ENCODE peak calls at places on chromosome 2, in ten cellular contexts. E is neural progenitor cell, W is tibial artery, H is IMR-90, K is fibroblast of lung, T is tibial nerve, D is GM06990, U is PC-9, G is fibroblast of mammary gland, F is brain microvascular endothelial cell. I is an unnamed sample.

GRCh38 chr2:97844311-97844859 is 131.0 kb downstream of the ZAP70 start:
- DNase-seq in E (no peak), W (no peak), H (no peak), K (no peak), T (no peak), D (no peak), U (peak; percentile 28), G (no peak), F (no peak), I (no peak)

GRCh38 chr2:209505410-209505809 is 81.6 kb downstream of the MAP2 start:
- DNase-seq in E (no peak), W (no peak), H (no peak), K (no peak), T (no peak), D (no peak), U (no peak), G (no peak), F (no peak), I (no peak)

GRCh38 chr2:204051476-204051875 is 114.9 kb downstream of the ICOS start:
- DNase-seq in E (peak; percentile 21), W (no peak), H (no peak), K (no peak), T (no peak), D (no peak), U (no peak), G (no peak), F (no peak), I (peak; percentile 8)

GRCh38 chr2:225487901-225488416 is 88.4 kb downstream of the NYAP2 start:
- DNase-seq in E (no peak), W (no peak), H (no peak), K (peak; percentile 10), T (no peak), D (no peak), U (no peak), G (no peak), F (no peak), I (no peak)

GRCh38 chr2:121196849-121197155 is 88.2 kb downstream of the TFCP2L1 start:
- DNase-seq in E (no peak), W (no peak), H (no peak), K (no peak), T (no peak), D (no peak), U (no peak), G (no peak), F (no peak), I (no peak)

GRCh38 chr2:98835831-98836385 is 100.1 kb downstream of the CRACDL start:
- DNase-seq in E (no peak), W (no peak), H (no peak), K (no peak), T (no peak), D (no peak), U (no peak), G (no peak), F (no peak), I (no peak)

GRCh38 chr2:2719781-2720180 is 388.7 kb upstream of the MYT1L start:
- DNase-seq in E (no peak), W (no peak), H (no peak), K (no peak), T (no peak), D (no peak), U (no peak), G (no peak), F (no peak), I (no peak)

GRCh38 chr2:170006592-170007327 is 171.2 kb upstream of the MYO3B start:
- DNase-seq in E (no peak), W (no peak), H (peak; percentile 13), K (no peak), T (no peak), D (no peak), U (no peak), G (no peak), F (no peak), I (peak; percentile 18)

GRCh38 chr2:71679481-71679880 is 226.1 kb downstream of the DYSF start:
- DNase-seq in E (no peak), W (no peak), H (no peak), K (no peak), T (no peak), D (no peak), U (no peak), G (no peak), F (no peak), I (no peak)

GRCh38 chr2:134261398-134262131 is 7.7 kb downstream of the MGAT5 start:
- DNase-seq in E (peak; percentile 25), W (no peak), H (no peak), K (no peak), T (no peak), D (no peak), U (no peak), G (peak; percentile 91), F (no peak), I (no peak)

GRCh38 chr2:233119806-233120205 is 59.7 kb downstream of the INPP5D start:
- DNase-seq in E (no peak), W (no peak), H (no peak), K (no peak), T (no peak), D (no peak), U (no peak), G (no peak), F (no peak), I (no peak)

GRCh38 chr2:233119123-233119522 is 59.0 kb downstream of the INPP5D start:
- DNase-seq in E (no peak), W (no peak), H (no peak), K (no peak), T (no peak), D (no peak), U (no peak), G (no peak), F (no peak), I (no peak)

GRCh38 chr2:233117351-233117750 is 57.2 kb downstream of the INPP5D start:
- DNase-seq in E (no peak), W (no peak), H (no peak), K (no peak), T (no peak), D (no peak), U (no peak), G (no peak), F (no peak), I (no peak)

GRCh38 chr2:233117811-233118480 is 57.8 kb downstream of the INPP5D start:
- DNase-seq in E (no peak), W (no peak), H (no peak), K (no peak), T (no peak), D (no peak), U (no peak), G (no peak), F (no peak), I (no peak)

GRCh38 chr2:233118601-233119000 is 58.5 kb downstream of the INPP5D start:
- DNase-seq in E (no peak), W (no peak), H (no peak), K (no peak), T (no peak), D (no peak), U (no peak), G (no peak), F (no peak), I (no peak)
- TF ChIP-seq CTCF in E (no peak), W (no peak), H (no peak), K (no peak), T (no peak), D (no peak), U (no peak), G (no peak), F (no peak), I (no peak)

DNA sequence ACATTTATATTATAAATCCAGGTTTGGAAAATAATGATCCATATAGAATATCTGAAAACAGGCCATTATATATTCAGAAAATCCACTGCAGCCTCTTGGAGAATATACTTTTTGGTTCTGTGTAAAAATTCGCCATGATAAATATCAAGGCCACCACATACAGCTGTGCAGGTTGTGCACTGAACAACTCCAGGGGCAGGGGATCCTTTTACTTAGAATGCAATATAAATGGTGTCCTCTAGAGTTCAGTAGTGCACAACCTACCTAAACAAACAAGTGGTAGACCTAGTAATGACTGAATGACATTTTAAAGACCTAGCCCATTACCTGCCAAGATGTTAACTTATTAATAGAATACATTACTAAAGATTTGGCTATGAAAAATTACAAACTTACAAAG is 22.4 kb downstream of the MOGAT1 start:
- DNase-seq in E (no peak), W (no peak), H (no peak), K (no peak), T (no peak), D (no peak), U (peak; percentile 52), G (peak; percentile 51), F (no peak), I (peak; percentile 51)
- TF ChIP-seq CTCF in E (peak; percentile 39), W (no peak), H (peak; percentile 37), K (peak; percentile 7), T (no peak), D (peak; percentile 25), U (peak; percentile 78), G (peak; percentile 40), F (peak; percentile 39), I (peak; percentile 38)

GRCh38 chr2:26706616-26707473 is 14.3 kb downstream of the KCNK3 start:
- DNase-seq in E (peak; percentile 62), W (no peak), H (no peak), K (peak; percentile 48), T (no peak), D (no peak), U (no peak), G (no peak), F (no peak), I (no peak)

GRCh38 chr2:26708457-26708856 is 15.9 kb downstream of the KCNK3 start:
- DNase-seq in E (no peak), W (no peak), H (no peak), K (no peak), T (no peak), D (no peak), U (no peak), G (no peak), F (no peak), I (no peak)

GRCh38 chr2:26706093-26706492 is 13.6 kb downstream of the KCNK3 start:
- DNase-seq in E (no peak), W (no peak), H (no peak), K (no peak), T (no peak), D (no peak), U (no peak), G (no peak), F (no peak), I (no peak)

GRCh38 chr2:26709323-26710110 is 17.0 kb downstream of the KCNK3 start:
- DNase-seq in E (no peak), W (no peak), H (no peak), K (no peak), T (no peak), D (no peak), U (no peak), G (no peak), F (no peak), I (no peak)

DNA sequence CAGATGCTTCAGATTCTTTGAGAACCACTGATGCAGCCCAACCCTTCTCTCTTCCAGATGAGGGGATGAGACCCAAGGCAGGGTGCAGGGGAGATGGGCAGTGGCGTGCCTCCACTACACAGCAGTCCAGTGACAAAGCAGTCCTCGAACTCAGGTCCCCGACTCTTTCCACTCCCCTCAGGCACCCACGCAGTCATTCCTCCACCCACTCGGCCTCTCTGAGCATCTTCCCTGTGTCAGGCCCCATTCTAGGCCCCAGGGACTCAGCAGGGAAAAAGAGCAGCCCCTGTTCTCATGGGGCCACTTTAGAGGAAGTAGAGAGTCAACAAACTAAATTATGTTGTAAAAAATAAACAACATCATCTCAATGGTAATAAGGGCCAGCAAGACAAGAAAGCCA is 15.2 kb downstream of the KCNK3 start:
- DNase-seq in E (no peak), W (no peak), H (no peak), K (no peak), T (no peak), D (no peak), U (no peak), G (no peak), F (no peak), I (no peak)
- TF ChIP-seq CTCF in E (no peak), W (no peak), H (no peak), K (no peak), T (no peak), D (no peak), U (no peak), G (no peak), F (no peak), I (no peak)

GRCh38 chr2:29343830-29344229 is 228.6 kb downstream of the CLIP4 start:
- DNase-seq in E (no peak), W (no peak), H (no peak), K (no peak), T (no peak), D (no peak), U (peak; percentile 13), G (no peak), F (no peak), I (no peak)
- TF ChIP-seq CTCF in E (peak; percentile 21), W (no peak), H (no peak), K (no peak), T (no peak), D (peak; percentile 31), U (no peak), G (no peak), F (no peak), I (no peak)

I was measured in MCF 10A.